ENCODE peak calls at places on chromosome 4, in seven cellular contexts. One of them, this sample, is unnamed.

GRCh38 chr4:159925770-159926169 is 822.9 kb downstream of the RAPGEF2 start:
- DNase-seq in heart left ventricle: no peak
- DNase-seq in Peyer's patch: no peak
- DNase-seq in adipocyte: no peak
- DNase-seq in transverse colon: no peak
- DNase-seq in heart right ventricle: no peak
- DNase-seq in GM23248: no peak
- DNase-seq in this sample: no peak

GRCh38 chr4:8221476-8221875 is 22.4 kb downstream of the SH3TC1 start:
- DNase-seq in Peyer's patch: no peak
- DNase-seq in heart left ventricle: no peak
- DNase-seq in adipocyte: peak; percentile 62
- DNase-seq in transverse colon: no peak
- DNase-seq in GM23248: peak; percentile 77
- DNase-seq in heart right ventricle: no peak
- DNase-seq in this sample: no peak

GRCh38 chr4:24800273-24800880 is 5.0 kb downstream of the SOD3 start:
- DNase-seq in GM23248: peak; percentile 30
- DNase-seq in heart right ventricle: peak; percentile 20
- DNase-seq in adipocyte: no peak
- DNase-seq in heart left ventricle: peak; percentile 71
- DNase-seq in transverse colon: no peak
- DNase-seq in Peyer's patch: no peak
- DNase-seq in this sample: no peak

GRCh38 chr4:107858158-107858742 is 33.5 kb downstream of the SGMS2 start:
- DNase-seq in GM23248: no peak
- DNase-seq in heart left ventricle: no peak
- DNase-seq in heart right ventricle: no peak
- DNase-seq in transverse colon: no peak
- DNase-seq in Peyer's patch: no peak
- DNase-seq in adipocyte: no peak
- DNase-seq in this sample: no peak

GRCh38 chr4:102862747-102863146 is 6.0 kb upstream of the CISD2 start:
- DNase-seq in heart left ventricle: no peak
- DNase-seq in heart right ventricle: no peak
- DNase-seq in adipocyte: no peak
- DNase-seq in transverse colon: no peak
- DNase-seq in GM23248: no peak
- DNase-seq in Peyer's patch: no peak
- DNase-seq in this sample: no peak

GRCh38 chr4:54165438-54165837 is 63.7 kb upstream of the PDGFRA start:
- DNase-seq in GM23248: peak; percentile 93
- DNase-seq in transverse colon: no peak
- DNase-seq in heart left ventricle: no peak
- DNase-seq in Peyer's patch: no peak
- DNase-seq in adipocyte: peak; percentile 87
- DNase-seq in heart right ventricle: no peak
- DNase-seq in this sample: no peak

GRCh38 chr4:85701881-85702321 is 227.0 kb downstream of the ARHGAP24 start:
- DNase-seq in heart right ventricle: no peak
- DNase-seq in heart left ventricle: no peak
- DNase-seq in transverse colon: no peak
- DNase-seq in Peyer's patch: no peak
- DNase-seq in adipocyte: peak; percentile 44
- DNase-seq in GM23248: no peak
- DNase-seq in this sample: no peak

GRCh38 chr4:168449740-168450442 is 30.4 kb downstream of the DDX60L start:
- DNase-seq in Peyer's patch: no peak
- DNase-seq in adipocyte: no peak
- DNase-seq in heart right ventricle: no peak
- DNase-seq in GM23248: peak; percentile 52
- DNase-seq in heart left ventricle: no peak
- DNase-seq in transverse colon: no peak
- DNase-seq in this sample: no peak

GRCh38 chr4:26260571-26260970 is 60.2 kb upstream of the RBPJ start:
- DNase-seq in transverse colon: no peak
- DNase-seq in heart right ventricle: no peak
- DNase-seq in heart left ventricle: no peak
- DNase-seq in Peyer's patch: no peak
- DNase-seq in GM23248: no peak
- DNase-seq in adipocyte: no peak
- DNase-seq in this sample: no peak

GRCh38 chr4:77893451-77893850 is 30.8 kb downstream of the MRPL1 start:
- DNase-seq in GM23248: no peak
- DNase-seq in heart right ventricle: no peak
- DNase-seq in heart left ventricle: no peak
- DNase-seq in Peyer's patch: no peak
- DNase-seq in adipocyte: no peak
- DNase-seq in transverse colon: no peak
- DNase-seq in this sample: no peak

GRCh38 chr4:77432702-77433101 is 172.9 kb upstream of the CXCL13 start:
- DNase-seq in transverse colon: no peak
- DNase-seq in heart left ventricle: no peak
- DNase-seq in GM23248: no peak
- DNase-seq in adipocyte: no peak
- DNase-seq in heart right ventricle: no peak
- DNase-seq in Peyer's patch: no peak
- DNase-seq in this sample: no peak

GRCh38 chr4:88003261-88003660 is 4.2 kb upstream of the PKD2 start:
- DNase-seq in heart right ventricle: no peak
- DNase-seq in adipocyte: peak; percentile 46
- DNase-seq in Peyer's patch: no peak
- DNase-seq in GM23248: peak; percentile 65
- DNase-seq in transverse colon: no peak
- DNase-seq in heart left ventricle: no peak
- DNase-seq in this sample: no peak

GRCh38 chr4:72295966-72296557 is 264.3 kb downstream of the NPFFR2 start:
- DNase-seq in heart left ventricle: no peak
- DNase-seq in adipocyte: peak; percentile 90
- DNase-seq in transverse colon: no peak
- DNase-seq in heart right ventricle: no peak
- DNase-seq in GM23248: peak; percentile 78
- DNase-seq in Peyer's patch: no peak
- DNase-seq in this sample: no peak

GRCh38 chr4:145619639-145619996 is 433 bp downstream of the MMAA start:
- DNase-seq in heart right ventricle: peak; percentile 37
- DNase-seq in transverse colon: peak; percentile 82
- DNase-seq in GM23248: peak; percentile 78
- DNase-seq in adipocyte: peak; percentile 71
- DNase-seq in heart left ventricle: peak; percentile 64
- DNase-seq in Peyer's patch: peak; percentile 36
- DNase-seq in this sample: peak; percentile 82

GRCh38 chr4:101790521-101791188 is at the start of gene BANK1:
- DNase-seq in GM23248: no peak
- DNase-seq in Peyer's patch: peak; percentile 84
- DNase-seq in transverse colon: peak; percentile 71
- DNase-seq in heart left ventricle: peak; percentile 72
- DNase-seq in adipocyte: no peak
- DNase-seq in heart right ventricle: peak; percentile 6
- DNase-seq in this sample: peak; percentile 27

GRCh38 chr4:7777017-7777710 is 162.5 kb downstream of the AFAP1 start:
- DNase-seq in GM23248: no peak
- DNase-seq in transverse colon: no peak
- DNase-seq in heart right ventricle: no peak
- DNase-seq in adipocyte: no peak
- DNase-seq in Peyer's patch: no peak
- DNase-seq in heart left ventricle: no peak
- DNase-seq in this sample: no peak

GRCh38 chr4:3363411-3364141 is 70.8 kb downstream of the RGS12 start:
- DNase-seq in GM23248: no peak
- DNase-seq in transverse colon: no peak
- DNase-seq in adipocyte: no peak
- DNase-seq in heart left ventricle: no peak
- DNase-seq in Peyer's patch: peak; percentile 14
- DNase-seq in heart right ventricle: no peak
- DNase-seq in this sample: no peak

GRCh38 chr4:10151182-10151581 is 34.6 kb upstream of the WDR1 start:
- DNase-seq in heart left ventricle: no peak
- DNase-seq in Peyer's patch: peak; percentile 47
- DNase-seq in adipocyte: no peak
- DNase-seq in heart right ventricle: no peak
- DNase-seq in GM23248: no peak
- DNase-seq in transverse colon: no peak
- DNase-seq in this sample: no peak

GRCh38 chr4:101102114-101102752 is 245.1 kb downstream of the PPP3CA start:
- DNase-seq in heart left ventricle: peak; percentile 53
- DNase-seq in GM23248: peak; percentile 68
- DNase-seq in adipocyte: peak; percentile 93
- DNase-seq in heart right ventricle: peak; percentile 39
- DNase-seq in transverse colon: peak; percentile 20
- DNase-seq in Peyer's patch: no peak
- DNase-seq in this sample: peak; percentile 19

GRCh38 chr4:178823673-178824072 is 1381.4 kb upstream of the AGA start:
- DNase-seq in heart left ventricle: no peak
- DNase-seq in transverse colon: no peak
- DNase-seq in heart right ventricle: no peak
- DNase-seq in GM23248: no peak
- DNase-seq in adipocyte: no peak
- DNase-seq in Peyer's patch: no peak
- DNase-seq in this sample: no peak

GRCh38 chr4:174314770-174315169 is 31.1 kb downstream of the CEP44 start:
- DNase-seq in GM23248: peak; percentile 74
- DNase-seq in heart right ventricle: no peak
- DNase-seq in transverse colon: no peak
- DNase-seq in heart left ventricle: no peak
- DNase-seq in Peyer's patch: no peak
- DNase-seq in adipocyte: peak; percentile 37
- DNase-seq in this sample: no peak

GRCh38 chr4:153318696-153319320 is 25.7 kb upstream of the MND1 start:
- DNase-seq in adipocyte: peak; percentile 78
- DNase-seq in transverse colon: no peak
- DNase-seq in Peyer's patch: no peak
- DNase-seq in GM23248: peak; percentile 67
- DNase-seq in heart right ventricle: peak; percentile 36
- DNase-seq in heart left ventricle: no peak
- DNase-seq in this sample: no peak

GRCh38 chr4:125244848-125245450 is 69.8 kb upstream of the FAT4 start:
- DNase-seq in adipocyte: peak; percentile 71
- DNase-seq in transverse colon: no peak
- DNase-seq in Peyer's patch: no peak
- DNase-seq in GM23248: peak; percentile 45
- DNase-seq in heart right ventricle: no peak
- DNase-seq in heart left ventricle: no peak
- DNase-seq in this sample: no peak

GRCh38 chr4:153152453-153153338 is 51.5 kb upstream of the TRIM2 start:
- DNase-seq in transverse colon: peak; percentile 70
- DNase-seq in GM23248: peak; percentile 53
- DNase-seq in adipocyte: peak; percentile 60
- DNase-seq in heart left ventricle: peak; percentile 75
- DNase-seq in heart right ventricle: peak; percentile 26
- DNase-seq in Peyer's patch: peak; percentile 19
- DNase-seq in this sample: peak; percentile 51

GRCh38 chr4:63080929-63081328 is 1328.3 kb downstream of the TECRL start:
- DNase-seq in Peyer's patch: no peak
- DNase-seq in transverse colon: no peak
- DNase-seq in heart right ventricle: no peak
- DNase-seq in adipocyte: no peak
- DNase-seq in heart left ventricle: no peak
- DNase-seq in GM23248: no peak
- DNase-seq in this sample: no peak

GRCh38 chr4:63090641-63091040 is 1318.6 kb downstream of the TECRL start:
- DNase-seq in heart right ventricle: no peak
- DNase-seq in transverse colon: no peak
- DNase-seq in adipocyte: no peak
- DNase-seq in heart left ventricle: no peak
- DNase-seq in Peyer's patch: no peak
- DNase-seq in GM23248: no peak
- DNase-seq in this sample: no peak

GRCh38 chr4:63085091-63085490 is 1324.2 kb downstream of the TECRL start:
- DNase-seq in Peyer's patch: no peak
- DNase-seq in GM23248: no peak
- DNase-seq in heart right ventricle: no peak
- DNase-seq in transverse colon: no peak
- DNase-seq in adipocyte: no peak
- DNase-seq in heart left ventricle: no peak
- DNase-seq in this sample: no peak
- H3K9me3 ChIP-seq in Peyer's patch: no peaks in the 10 kb centered on the region
- H3K9me3 ChIP-seq in GM23248: no peaks in the 10 kb centered on the region
- H3K9me3 ChIP-seq in heart right ventricle: no peaks in the 10 kb centered on the region
- H3K9me3 ChIP-seq in transverse colon: no peaks in the 10 kb centered on the region
- H3K9me3 ChIP-seq in adipocyte: peaks cover 4% of the 10 kb centered on the region
- H3K9me3 ChIP-seq in heart left ventricle: no peaks in the 10 kb centered on the region
- H3K9me3 ChIP-seq in this sample: no peaks in the 10 kb centered on the region

GRCh38 chr4:112706840-112707207 is 69.9 kb downstream of the LARP7 start:
- DNase-seq in heart left ventricle: no peak
- DNase-seq in GM23248: no peak
- DNase-seq in adipocyte: no peak
- DNase-seq in Peyer's patch: no peak
- DNase-seq in transverse colon: no peak
- DNase-seq in heart right ventricle: no peak
- DNase-seq in this sample: no peak
- H3K4me3 ChIP-seq in heart left ventricle: peak overlapping the region; percentile 60
- H3K4me3 ChIP-seq in GM23248: peak overlapping the region; percentile 69
- H3K4me3 ChIP-seq in adipocyte: no peak overlapping the region
- H3K4me3 ChIP-seq in Peyer's patch: no peak overlapping the region
- H3K4me3 ChIP-seq in transverse colon: no peak overlapping the region
- H3K4me3 ChIP-seq in heart right ventricle: peak overlapping the region; percentile 55
- H3K4me3 ChIP-seq in this sample: no peak overlapping the region

GRCh38 chr4:37967749-37968148 is 7.6 kb downstream of the PTTG2 start:
- DNase-seq in GM23248: no peak
- DNase-seq in Peyer's patch: no peak
- DNase-seq in heart right ventricle: no peak
- DNase-seq in adipocyte: peak; percentile 74
- DNase-seq in transverse colon: no peak
- DNase-seq in heart left ventricle: no peak
- DNase-seq in this sample: no peak
- H3K9me3 ChIP-seq in GM23248: no peaks in the 10 kb centered on the region
- H3K9me3 ChIP-seq in Peyer's patch: no peaks in the 10 kb centered on the region
- H3K9me3 ChIP-seq in heart right ventricle: no peaks in the 10 kb centered on the region
- H3K9me3 ChIP-seq in adipocyte: no peaks in the 10 kb centered on the region
- H3K9me3 ChIP-seq in transverse colon: no peaks in the 10 kb centered on the region
- H3K9me3 ChIP-seq in heart left ventricle: no peaks in the 10 kb centered on the region
- H3K9me3 ChIP-seq in this sample: no peaks in the 10 kb centered on the region

DNA sequence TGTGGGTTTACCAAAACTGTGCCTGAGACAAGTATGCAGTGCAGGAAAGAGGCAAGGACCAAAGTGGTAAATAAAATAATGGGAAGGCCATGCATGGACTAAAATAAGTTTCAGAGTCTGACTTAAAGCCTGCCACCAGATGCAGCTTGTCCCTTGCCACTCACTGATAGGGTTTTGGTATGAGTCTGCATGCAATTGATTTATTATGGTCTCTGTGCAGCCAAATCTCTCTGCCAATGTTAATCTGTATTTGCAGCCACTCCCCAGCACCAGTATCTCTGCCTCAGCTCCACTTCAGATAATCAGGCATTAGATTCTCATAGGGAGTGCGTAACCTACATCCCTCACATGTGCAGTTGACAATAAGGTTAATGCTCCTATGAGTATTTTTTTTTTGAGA is 5.5 kb upstream of the FGF2 start:
- DNase-seq in heart right ventricle: no peak
- DNase-seq in heart left ventricle: no peak
- DNase-seq in GM23248: no peak
- DNase-seq in Peyer's patch: no peak
- DNase-seq in adipocyte: no peak
- DNase-seq in transverse colon: no peak
- DNase-seq in this sample: no peak
- H3K4me3 ChIP-seq in heart right ventricle: no peak overlapping the region
- H3K4me3 ChIP-seq in heart left ventricle: no peak overlapping the region
- H3K4me3 ChIP-seq in GM23248: no peak overlapping the region
- H3K4me3 ChIP-seq in Peyer's patch: no peak overlapping the region
- H3K4me3 ChIP-seq in adipocyte: no peak overlapping the region
- H3K4me3 ChIP-seq in transverse colon: no peak overlapping the region
- H3K4me3 ChIP-seq in this sample: no peak overlapping the region

GRCh38 chr4:422587-422986 is 76.4 kb downstream of the ZNF721 start:
- DNase-seq in adipocyte: no peak
- DNase-seq in heart right ventricle: no peak
- DNase-seq in transverse colon: no peak
- DNase-seq in heart left ventricle: no peak
- DNase-seq in Peyer's patch: no peak
- DNase-seq in GM23248: no peak
- DNase-seq in this sample: no peak
- H3K9me3 ChIP-seq in adipocyte: peaks cover 100% of the 10 kb centered on the region
- H3K9me3 ChIP-seq in heart right ventricle: peaks cover 100% of the 10 kb centered on the region
- H3K9me3 ChIP-seq in transverse colon: peaks cover 98% of the 10 kb centered on the region
- H3K9me3 ChIP-seq in heart left ventricle: peaks cover 46% of the 10 kb centered on the region
- H3K9me3 ChIP-seq in Peyer's patch: no peaks in the 10 kb centered on the region
- H3K9me3 ChIP-seq in GM23248: peaks cover 27% of the 10 kb centered on the region
- H3K9me3 ChIP-seq in this sample: peaks cover 22% of the 10 kb centered on the region